ENCODE peak calls at places on chromosomes 3 and 15, in seven cellular contexts. V, J, H, D, C, A and Q are unnamed samples.

GRCh38 chr15:25287823-25288222 is 151.0 kb downstream of the UBE3A start:
- DNase-seq in H (no peak), C (no peak), J (no peak), A (no peak), D (no peak), V (no peak), Q (no peak)

GRCh38 chr3:51670053-51670666 is 892 bp upstream of the TEX264 start:
- DNase-seq in D (no peak), J (no peak), C (no peak), A (peak), V (no peak), H (peak), Q (no peak)

GRCh38 chr15:100339999-100340398 is 1.8 kb downstream of the ADAMTS17 start:
- DNase-seq in C (no peak), D (no peak), A (no peak), V (no peak), H (no peak), J (peak), Q (no peak)

GRCh38 chr15:34223904-34224596 is 766 bp upstream of the EMC4 start:
- DNase-seq in H (peak), C (no peak), J (no peak), V (no peak), D (no peak), A (no peak), Q (no peak)

GRCh38 chr3:108907194-108907593 is 46.5 kb downstream of the GUCA1C start:
- DNase-seq in V (no peak), H (no peak), A (no peak), J (no peak), C (no peak), D (no peak), Q (no peak)

GRCh38 chr15:53836618-53837017 is 77.2 kb upstream of the WDR72 start:
- DNase-seq in C (no peak), V (no peak), A (no peak), J (no peak), D (peak), H (no peak), Q (no peak)

GRCh38 chr3:46997453-46998091 is 18.1 kb downstream of the NBEAL2 start:
- DNase-seq in J (no peak), A (no peak), H (no peak), D (no peak), V (no peak), C (no peak), Q (no peak)

GRCh38 chr3:13655074-13655913 is 106.4 kb downstream of the FBLN2 start:
- DNase-seq in V (peak), C (peak), A (peak), J (no peak), D (no peak), H (no peak), Q (peak)

GRCh38 chr3:56988874-56989433 is 71.5 kb upstream of the SPATA12 start:
- DNase-seq in H (peak), J (peak), D (no peak), A (peak), V (peak), C (peak), Q (peak)

GRCh38 chr15:89577776-89578115 is 2.5 kb downstream of the TICRR start:
- DNase-seq in J (no peak), D (no peak), H (peak), C (no peak), V (no peak), A (no peak), Q (no peak)

GRCh38 chr3:144771401-144771870 is 799.8 kb downstream of the DIPK2A start:
- DNase-seq in J (no peak), D (no peak), V (no peak), C (no peak), H (no peak), A (no peak), Q (no peak)

GRCh38 chr15:59294574-59294960 is 78.1 kb downstream of the MYO1E start:
- DNase-seq in A (peak), H (no peak), C (no peak), J (no peak), V (no peak), D (no peak), Q (no peak)

DNA sequence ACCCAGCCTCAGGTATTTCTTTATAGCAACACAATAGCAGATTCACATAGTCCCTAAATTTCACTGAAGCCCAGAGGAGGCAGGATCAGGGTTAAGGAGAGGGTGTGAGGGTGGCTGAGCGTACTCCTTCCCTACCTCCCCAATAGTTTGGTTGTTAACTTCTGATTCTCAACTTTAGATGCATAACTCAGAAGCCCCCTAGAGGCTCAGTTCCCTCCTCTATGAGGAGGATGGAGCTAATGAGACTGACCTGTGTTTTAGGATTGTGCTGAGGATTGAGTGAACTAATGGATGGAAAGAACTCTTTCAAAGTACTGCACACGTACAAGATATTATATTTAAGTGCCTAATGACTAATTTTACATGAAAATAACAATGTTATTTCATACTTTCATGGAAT is 249.3 kb upstream of the SOX14 start:
- DNase-seq in V (no peak), J (no peak), H (no peak), C (no peak), D (no peak), A (no peak), Q (no peak)
- TF ChIP-seq CTCF in V (no peak), J (no peak), H (no peak), C (no peak), D (no peak), A (no peak), Q (no peak)

GRCh38 chr3:127216415-127217261 is 23.7 kb downstream of the PRR23E start:
- DNase-seq in H (no peak), C (no peak), V (no peak), D (no peak), A (peak), J (peak), Q (no peak)
- TF ChIP-seq CTCF in H (no peak), C (no peak), V (no peak), D (no peak), A (no peak), J (no peak), Q (no peak)

GRCh38 chr3:27244374-27244773 is 124.8 kb downstream of the NEK10 start:
- DNase-seq in C (no peak), A (no peak), H (no peak), D (no peak), J (no peak), V (no peak), Q (no peak)
- TF ChIP-seq CTCF in C (no peak), A (peak), H (no peak), D (no peak), J (no peak), V (no peak), Q (no peak)

DNA sequence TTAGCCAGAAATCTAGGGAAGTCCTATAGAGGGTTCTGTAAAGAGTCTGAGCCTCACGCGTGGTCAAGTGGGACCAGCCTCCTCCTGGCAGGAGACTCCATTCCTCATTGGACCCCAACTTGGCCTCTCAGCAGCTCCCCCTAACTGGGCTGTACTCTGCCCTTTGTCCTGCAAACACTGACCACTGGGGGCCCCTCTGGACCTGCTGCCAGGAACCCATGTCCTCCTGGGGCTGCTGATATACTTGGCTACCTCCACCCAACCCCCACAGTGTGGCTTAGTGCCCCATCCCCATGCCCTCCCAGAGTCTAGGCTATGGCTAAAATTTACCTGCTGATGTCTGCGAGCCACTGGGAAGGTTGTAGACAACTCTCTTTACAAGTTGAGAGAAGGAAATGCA is 62.7 kb downstream of the UBP1 start:
- DNase-seq in A (no peak), C (no peak), V (no peak), D (no peak), H (no peak), J (no peak), Q (no peak)
- TF ChIP-seq CTCF in A (no peak), C (no peak), V (no peak), D (no peak), H (no peak), J (no peak), Q (no peak)

DNA sequence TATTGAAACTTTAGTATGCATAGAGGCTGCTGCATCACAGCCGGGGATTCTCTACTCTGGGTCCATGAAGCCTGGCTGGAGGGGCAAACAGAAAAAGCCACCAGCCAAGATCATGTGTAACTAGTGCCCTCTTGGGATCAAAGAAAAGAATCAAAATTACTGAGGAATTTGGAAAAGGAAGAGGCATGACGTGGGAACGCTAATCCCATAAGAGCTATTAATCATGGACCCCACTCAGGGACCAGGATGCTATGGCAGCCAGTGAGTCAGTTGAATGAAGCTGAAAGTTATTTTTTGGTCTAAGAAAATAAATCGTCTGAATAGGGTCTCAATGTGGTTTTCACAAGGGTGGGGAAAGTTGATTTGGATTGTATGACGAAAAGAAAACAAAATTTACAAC is 1165.1 kb downstream of the ROBO2 start:
- DNase-seq in D (no peak), C (no peak), J (no peak), V (no peak), H (peak), A (peak), Q (peak)
- TF ChIP-seq CTCF in D (peak), C (no peak), J (peak), V (no peak), H (peak), A (peak), Q (peak)

DNA sequence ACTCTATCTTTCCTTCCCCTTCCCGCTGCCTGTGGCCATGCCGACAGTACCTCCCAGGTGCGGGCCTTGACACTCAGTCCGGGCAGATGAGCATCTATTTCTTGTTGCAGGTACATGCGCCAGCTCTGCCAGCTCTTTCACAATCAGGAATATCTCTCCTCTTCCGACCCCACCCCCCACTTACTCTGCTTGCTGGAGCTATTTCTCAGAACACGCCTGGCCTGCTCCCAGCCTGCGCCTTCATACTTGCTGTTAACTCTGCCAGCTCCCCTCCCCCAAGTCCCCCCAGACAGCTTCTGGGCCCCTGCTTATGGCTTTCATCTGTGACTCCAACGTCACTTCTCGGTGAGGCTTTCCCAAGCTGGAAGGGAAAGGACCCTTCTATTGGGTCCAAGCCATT is 15.2 kb downstream of the MAGEF1 start:
- DNase-seq in H (peak), D (no peak), C (no peak), A (no peak), V (no peak), J (no peak), Q (no peak)
- TF ChIP-seq CTCF in H (no peak), D (no peak), C (no peak), A (no peak), V (no peak), J (no peak), Q (no peak)

DNA sequence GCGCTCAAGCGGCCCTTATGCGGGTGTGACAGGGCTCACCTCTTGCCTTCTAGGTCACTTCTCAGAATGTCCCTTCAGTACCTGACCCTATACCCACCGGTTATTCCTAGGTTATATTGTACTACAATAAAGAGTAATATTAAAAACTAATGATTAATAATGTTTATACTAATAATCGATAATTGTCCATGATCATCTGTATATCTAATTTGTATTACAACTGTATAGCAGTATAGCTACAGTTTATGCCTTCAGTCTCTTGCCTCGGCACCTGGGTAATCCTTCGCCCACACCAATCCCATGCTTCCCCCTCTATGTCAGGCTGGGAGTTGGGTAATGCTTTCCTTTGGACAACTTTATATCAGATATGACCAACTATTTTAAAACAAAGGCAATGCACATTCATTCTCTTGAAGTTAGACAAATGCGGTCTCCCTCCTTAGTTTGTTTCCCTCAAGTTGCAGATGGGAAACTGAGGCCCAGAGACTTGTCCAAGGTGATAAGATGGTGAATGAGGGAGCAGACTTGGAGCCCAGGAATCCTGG is 3.4 kb downstream of the FAH start:
- DNase-seq in H (no peak), J (no peak), C (no peak), D (no peak), V (no peak), A (no peak), Q (no peak)
- TF ChIP-seq CTCF in H (no peak), J (no peak), C (no peak), D (no peak), V (no peak), A (no peak), Q (no peak)

GRCh38 chr3:78919021-78919755 is 848.6 kb downstream of the ROBO1 start:
- DNase-seq in A (no peak), C (no peak), H (peak), V (no peak), J (no peak), D (no peak), Q (no peak)
- TF ChIP-seq CTCF in A (no peak), C (no peak), H (no peak), V (no peak), J (no peak), D (no peak), Q (no peak)

GRCh38 chr3:63908081-63908736 is 4.0 kb downstream of the SCAANT1 start:
- DNase-seq in A (no peak), C (no peak), J (no peak), V (no peak), D (no peak), H (no peak), Q (no peak)
- TF ChIP-seq CTCF in A (peak), C (no peak), J (peak), V (no peak), D (peak), H (no peak), Q (peak)

GRCh38 chr3:181940703-181941102 is 229.0 kb downstream of the SOX2 start:
- DNase-seq in D (no peak), A (no peak), C (no peak), H (no peak), J (no peak), V (no peak), Q (no peak)

GRCh38 chr3:181933052-181933618 is 221.4 kb downstream of the SOX2 start:
- DNase-seq in C (no peak), V (no peak), A (no peak), H (no peak), J (no peak), D (no peak), Q (no peak)

GRCh38 chr3:181932039-181932438 is 220.3 kb downstream of the SOX2 start:
- DNase-seq in C (no peak), H (no peak), D (no peak), J (no peak), A (no peak), V (no peak), Q (no peak)

GRCh38 chr3:181936774-181937173 is 225.0 kb downstream of the SOX2 start:
- DNase-seq in J (no peak), H (no peak), A (no peak), D (no peak), V (no peak), C (no peak), Q (no peak)

GRCh38 chr3:181935915-181936314 is 224.2 kb downstream of the SOX2 start:
- DNase-seq in J (no peak), A (peak), D (no peak), C (no peak), V (no peak), H (no peak), Q (no peak)
- TF ChIP-seq CTCF in J (no peak), A (peak), D (peak), C (no peak), V (no peak), H (no peak), Q (no peak)